ENCODE peak calls at places on chromosomes 12 and 14, in seven cellular contexts. T is fibroblast of pulmonary artery, X is GM23338, G is uterus, L is DND-41, J is foreskin fibroblast, E is cardiac fibroblast. I is an unnamed sample.

GRCh38 chr14:105420976-105421674 is 1.5 kb downstream of the MTA1 start:
- DNase-seq in E (no peak), L (no peak), X (no peak), J (no peak), G (no peak), T (no peak), I (no peak)

GRCh38 chr12:32603858-32604257 is 75.2 kb upstream of the DNM1L start:
- DNase-seq in L (no peak), E (peak; percentile 31), T (peak; percentile 49), X (no peak), J (peak; percentile 84), G (no peak), I (no peak)

GRCh38 chr12:75798527-75798926 is 233.0 kb downstream of the PHLDA1 start:
- DNase-seq in G (no peak), E (no peak), T (no peak), X (no peak), J (no peak), L (no peak), I (no peak)

GRCh38 chr14:103740991-103741689 is 25.5 kb downstream of the ZFYVE21 start:
- DNase-seq in G (no peak), L (no peak), J (peak; percentile 68), T (peak; percentile 62), X (no peak), E (peak; percentile 44), I (no peak)

GRCh38 chr12:110906088-110906487 is 14.3 kb downstream of the MYL2 start:
- DNase-seq in X (no peak), T (no peak), G (no peak), E (no peak), L (peak; percentile 9), J (no peak), I (no peak)

GRCh38 chr12:57583008-57583831 is 7.8 kb upstream of the PIP4K2C start:
- DNase-seq in G (peak; percentile 58), L (peak; percentile 78), J (peak; percentile 86), X (peak; percentile 97), T (peak; percentile 86), E (peak; percentile 91), I (peak; percentile 67)

GRCh38 chr12:79634957-79635471 is 55.8 kb downstream of the PAWR start:
- DNase-seq in T (peak; percentile 16), E (no peak), X (peak; percentile 68), J (peak; percentile 11), L (no peak), G (no peak), I (no peak)

GRCh38 chr14:74531467-74531866 is 37.9 kb downstream of the ISCA2 start:
- DNase-seq in E (peak; percentile 76), G (no peak), T (peak; percentile 65), L (no peak), X (peak; percentile 78), J (peak; percentile 61), I (no peak)

GRCh38 chr12:96720363-96720705 is 186.7 kb upstream of the NEDD1 start:
- DNase-seq in L (peak; percentile 59), G (no peak), J (no peak), T (no peak), E (peak; percentile 10), X (peak; percentile 52), I (no peak)

GRCh38 chr12:119153477-119154434 is 25.0 kb upstream of the HSPB8 start:
- DNase-seq in J (no peak), T (peak; percentile 40), E (peak; percentile 4), X (peak; percentile 100), G (peak; percentile 63), L (peak; percentile 7), I (no peak)

GRCh38 chr12:104590002-104590401 is 133.3 kb downstream of the CHST11 start:
- DNase-seq in X (no peak), J (no peak), E (no peak), G (no peak), T (no peak), L (no peak), I (no peak)

GRCh38 chr12:104763163-104763805 is 194.8 kb downstream of the SLC41A2 start:
- DNase-seq in G (no peak), L (no peak), X (no peak), T (peak; percentile 24), J (peak; percentile 69), E (no peak), I (no peak)

GRCh38 chr12:118060301-118061010 is 523 bp downstream of the WSB2 start:
- DNase-seq in L (peak; percentile 49), G (peak; percentile 60), E (peak; percentile 45), X (peak; percentile 24), J (peak; percentile 63), T (no peak), I (no peak)

GRCh38 chr14:37591311-37591940 is 3.6 kb downstream of the FOXA1 start:
- DNase-seq in E (no peak), L (no peak), T (no peak), J (no peak), X (peak; percentile 83), G (no peak), I (no peak)
- H3K4me3 ChIP-seq in E (no peak overlapping the region), L (no peak overlapping the region), T (no peak overlapping the region), J (no peak overlapping the region), X (peak overlapping the region; percentile 49), G (no peak overlapping the region), I (no peak overlapping the region)

DNA sequence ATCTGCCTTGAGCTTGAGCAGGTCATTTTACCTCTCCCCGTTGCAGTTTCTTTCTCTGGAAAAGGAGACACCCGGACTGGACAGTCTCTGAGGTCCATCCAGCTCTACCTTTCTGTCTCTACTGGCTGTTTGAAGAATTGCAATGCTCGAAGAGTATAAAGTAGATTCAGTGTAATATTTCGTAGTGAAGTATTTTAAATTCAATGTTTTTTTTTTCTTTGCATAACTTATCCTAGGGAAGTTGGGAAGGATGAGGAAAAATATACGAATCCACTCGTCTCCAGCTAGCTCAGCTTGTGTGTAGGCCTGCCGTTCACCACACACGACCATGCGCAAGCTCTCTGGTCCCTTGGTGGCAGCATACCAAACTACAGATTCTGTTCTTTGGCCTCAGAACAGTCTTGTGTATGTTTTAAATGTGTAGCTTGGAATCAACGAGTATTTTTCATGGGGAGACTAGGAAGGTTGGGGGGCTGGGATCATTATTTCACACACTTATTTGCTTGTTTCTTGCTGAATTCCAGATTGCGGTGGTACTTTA is 307.9 kb downstream of the CACNA1C start:
- DNase-seq in J (no peak), G (no peak), E (no peak), X (no peak), L (no peak), T (no peak), I (no peak)
- TF ChIP-seq CTCF in J (peak; percentile 15), G (no peak), E (no peak), X (no peak), L (peak; percentile 10), T (peak; percentile 19), I (peak; percentile 44)

DNA sequence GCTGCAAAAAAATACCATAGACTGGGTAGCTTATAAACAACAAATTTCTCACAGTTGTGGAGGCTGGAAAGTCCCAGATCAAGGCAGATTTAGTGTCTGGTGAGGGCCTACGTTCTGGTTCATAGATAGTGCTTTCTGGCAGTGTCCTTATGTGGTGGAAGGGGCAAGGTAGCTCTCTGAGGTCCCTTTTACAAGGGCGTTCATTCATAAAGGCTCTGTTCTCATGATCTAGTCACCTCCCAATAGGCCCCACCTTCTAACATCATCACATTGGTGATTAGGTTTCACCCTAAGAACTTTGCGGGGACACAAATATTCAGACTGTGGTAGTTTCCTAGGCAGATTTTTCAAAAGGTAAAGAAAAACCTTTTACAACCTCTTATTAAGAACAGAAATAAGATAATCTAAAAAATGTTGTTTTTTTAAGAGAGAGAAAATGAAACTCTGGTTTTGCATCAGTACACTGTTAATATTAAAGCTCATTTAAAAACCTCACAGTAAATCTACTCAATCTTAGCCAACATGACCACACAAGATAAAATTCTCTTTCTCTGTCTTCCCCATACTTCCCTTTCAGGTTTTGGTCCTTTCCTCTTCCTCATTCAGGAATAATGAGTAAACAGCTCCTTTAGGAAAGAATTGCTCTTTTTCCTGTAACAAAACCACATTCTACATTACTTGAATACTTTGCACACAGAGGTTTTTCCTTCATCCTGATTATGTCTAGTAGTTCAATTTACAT is 117.5 kb downstream of the UNC79 start:
- DNase-seq in T (no peak), G (no peak), E (no peak), X (no peak), L (no peak), J (no peak), I (no peak)
- H3K4me3 ChIP-seq in T (no peak overlapping the region), G (no peak overlapping the region), E (no peak overlapping the region), X (no peak overlapping the region), L (no peak overlapping the region), J (no peak overlapping the region), I (no peak overlapping the region)

GRCh38 chr14:72471346-72471745 is 422.6 kb downstream of the DPF3 start:
- DNase-seq in J (peak; percentile 41), L (no peak), E (no peak), G (no peak), T (no peak), X (no peak), I (no peak)

GRCh38 chr14:72478397-72479025 is 415.4 kb downstream of the DPF3 start:
- DNase-seq in L (no peak), G (no peak), J (no peak), E (no peak), T (no peak), X (no peak), I (no peak)

GRCh38 chr14:72476657-72477499 is 417.0 kb downstream of the DPF3 start:
- DNase-seq in T (peak; percentile 13), G (no peak), E (peak; percentile 30), J (peak; percentile 79), L (peak; percentile 90), X (peak; percentile 11), I (no peak)

DNA sequence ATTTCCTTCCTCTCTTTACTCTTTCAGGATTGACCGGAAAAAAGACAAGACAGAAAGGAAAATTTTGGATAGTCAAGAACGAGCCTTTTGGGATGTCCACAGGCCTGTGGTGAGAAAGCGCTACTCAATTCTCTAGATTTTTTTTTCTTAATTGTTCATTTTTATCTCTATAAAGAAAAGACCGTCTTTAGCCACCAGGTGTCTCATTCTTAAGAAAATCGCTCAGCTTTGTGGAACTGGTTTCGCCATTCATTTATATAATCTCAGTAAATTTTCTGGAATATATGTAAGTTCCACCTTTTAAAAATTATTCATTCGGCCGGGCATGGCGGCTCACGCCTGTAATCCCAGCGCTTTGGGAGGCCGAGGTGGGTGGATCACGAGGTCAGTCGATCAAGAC is 421.1 kb downstream of the DPF3 start:
- DNase-seq in L (no peak), T (peak; percentile 7), J (no peak), X (peak; percentile 36), G (no peak), E (no peak), I (no peak)
- TF ChIP-seq CTCF in L (peak; percentile 35), T (no peak), J (no peak), X (no peak), G (no peak), E (no peak), I (peak; percentile 17)